ENCODE peak calls at places on chromosomes 11 and 22, in eight cellular contexts. One of them, this sample, is unnamed.

GRCh38 chr22:39593061-39593930 is 22.7 kb downstream of the CACNA1I start:
- DNase-seq in thyroid gland: no peak
- DNase-seq in endodermal cell: no peak
- DNase-seq in fibroblast of lung: peak; percentile 24
- DNase-seq in body of pancreas: no peak
- DNase-seq in heart right ventricle: no peak
- DNase-seq in A549: no peak
- DNase-seq in left ventricle myocardium inferior: no peak
- DNase-seq in this sample: no peak

GRCh38 chr11:13473013-13473722 is 10.1 kb upstream of the BTBD10 start:
- DNase-seq in body of pancreas: no peak
- DNase-seq in thyroid gland: no peak
- DNase-seq in endodermal cell: no peak
- DNase-seq in fibroblast of lung: no peak
- DNase-seq in heart right ventricle: no peak
- DNase-seq in left ventricle myocardium inferior: no peak
- DNase-seq in A549: no peak
- DNase-seq in this sample: no peak

GRCh38 chr11:125797641-125798040 is 9.7 kb downstream of the PATE3 start:
- DNase-seq in thyroid gland: no peak
- DNase-seq in body of pancreas: no peak
- DNase-seq in heart right ventricle: no peak
- DNase-seq in left ventricle myocardium inferior: no peak
- DNase-seq in A549: no peak
- DNase-seq in endodermal cell: peak; percentile 71
- DNase-seq in fibroblast of lung: no peak
- DNase-seq in this sample: no peak

GRCh38 chr11:74989269-74989655 is 529 bp downstream of the NEU3 start:
- DNase-seq in left ventricle myocardium inferior: no peak
- DNase-seq in endodermal cell: no peak
- DNase-seq in thyroid gland: no peak
- DNase-seq in body of pancreas: no peak
- DNase-seq in A549: peak; percentile 10
- DNase-seq in fibroblast of lung: peak; percentile 20
- DNase-seq in heart right ventricle: no peak
- DNase-seq in this sample: no peak

GRCh38 chr11:45995342-45995734 is 72.9 kb downstream of the LARGE2 start:
- DNase-seq in thyroid gland: no peak
- DNase-seq in heart right ventricle: no peak
- DNase-seq in fibroblast of lung: no peak
- DNase-seq in endodermal cell: no peak
- DNase-seq in left ventricle myocardium inferior: no peak
- DNase-seq in A549: no peak
- DNase-seq in body of pancreas: no peak
- DNase-seq in this sample: no peak

GRCh38 chr11:3160252-3161031 is 4.7 kb downstream of the OSBPL5 start:
- DNase-seq in left ventricle myocardium inferior: peak; percentile 90
- DNase-seq in body of pancreas: peak; percentile 83
- DNase-seq in endodermal cell: peak; percentile 97
- DNase-seq in A549: no peak
- DNase-seq in fibroblast of lung: peak; percentile 96
- DNase-seq in heart right ventricle: peak; percentile 87
- DNase-seq in thyroid gland: peak; percentile 90
- DNase-seq in this sample: peak; percentile 14

GRCh38 chr22:25167834-25168601 is 31.6 kb upstream of the CRYBB3 start:
- DNase-seq in endodermal cell: no peak
- DNase-seq in fibroblast of lung: no peak
- DNase-seq in left ventricle myocardium inferior: no peak
- DNase-seq in thyroid gland: no peak
- DNase-seq in heart right ventricle: no peak
- DNase-seq in body of pancreas: no peak
- DNase-seq in A549: no peak
- DNase-seq in this sample: no peak

GRCh38 chr22:21032037-21032842 is at the start of gene SLC7A4:
- DNase-seq in body of pancreas: no peak
- DNase-seq in thyroid gland: no peak
- DNase-seq in fibroblast of lung: no peak
- DNase-seq in endodermal cell: peak; percentile 73
- DNase-seq in left ventricle myocardium inferior: no peak
- DNase-seq in heart right ventricle: no peak
- DNase-seq in A549: no peak
- DNase-seq in this sample: no peak

GRCh38 chr11:66290332-66290629 is 1.3 kb upstream of the YIF1A start:
- DNase-seq in fibroblast of lung: no peak
- DNase-seq in endodermal cell: no peak
- DNase-seq in thyroid gland: no peak
- DNase-seq in body of pancreas: no peak
- DNase-seq in left ventricle myocardium inferior: no peak
- DNase-seq in heart right ventricle: no peak
- DNase-seq in A549: no peak
- DNase-seq in this sample: no peak

GRCh38 chr11:119153049-119153818 is 4.4 kb downstream of the ABCG4 start:
- DNase-seq in thyroid gland: no peak
- DNase-seq in endodermal cell: peak; percentile 78
- DNase-seq in body of pancreas: no peak
- DNase-seq in left ventricle myocardium inferior: no peak
- DNase-seq in A549: no peak
- DNase-seq in fibroblast of lung: no peak
- DNase-seq in heart right ventricle: no peak
- DNase-seq in this sample: no peak

GRCh38 chr22:38465673-38466490 is 2.0 kb upstream of the KDELR3 start:
- DNase-seq in A549: no peak
- DNase-seq in fibroblast of lung: no peak
- DNase-seq in left ventricle myocardium inferior: no peak
- DNase-seq in body of pancreas: no peak
- DNase-seq in thyroid gland: no peak
- DNase-seq in endodermal cell: peak; percentile 65
- DNase-seq in heart right ventricle: no peak
- DNase-seq in this sample: no peak

GRCh38 chr11:93972790-93973189 is 48.4 kb upstream of the HEPHL1 start:
- DNase-seq in heart right ventricle: no peak
- DNase-seq in thyroid gland: no peak
- DNase-seq in endodermal cell: peak; percentile 57
- DNase-seq in left ventricle myocardium inferior: no peak
- DNase-seq in A549: no peak
- DNase-seq in body of pancreas: no peak
- DNase-seq in fibroblast of lung: no peak
- DNase-seq in this sample: no peak

GRCh38 chr22:22787805-22788459 is 99.7 kb upstream of the IGLL5 start:
- DNase-seq in heart right ventricle: peak; percentile 48
- DNase-seq in left ventricle myocardium inferior: peak; percentile 35
- DNase-seq in endodermal cell: peak; percentile 90
- DNase-seq in A549: peak; percentile 39
- DNase-seq in thyroid gland: peak; percentile 47
- DNase-seq in fibroblast of lung: peak; percentile 49
- DNase-seq in body of pancreas: peak; percentile 54
- DNase-seq in this sample: peak; percentile 86

GRCh38 chr11:132126973-132127900 is 756.8 kb downstream of the NTM start:
- DNase-seq in body of pancreas: peak; percentile 52
- DNase-seq in endodermal cell: peak; percentile 78
- DNase-seq in left ventricle myocardium inferior: peak; percentile 28
- DNase-seq in A549: no peak
- DNase-seq in fibroblast of lung: peak; percentile 93
- DNase-seq in heart right ventricle: no peak
- DNase-seq in thyroid gland: peak; percentile 46
- DNase-seq in this sample: no peak
- TF ChIP-seq CTCF in body of pancreas: peak; percentile 32
- TF ChIP-seq CTCF in endodermal cell: peak; percentile 77
- TF ChIP-seq CTCF in left ventricle myocardium inferior: peak; percentile 59
- TF ChIP-seq CTCF in A549: no peak
- TF ChIP-seq CTCF in fibroblast of lung: peak; percentile 80
- TF ChIP-seq CTCF in heart right ventricle: peak; percentile 66
- TF ChIP-seq CTCF in thyroid gland: peak; percentile 50
- TF ChIP-seq CTCF in this sample: peak; percentile 22

GRCh38 chr11:48177661-48178060 is 38.9 kb upstream of the OR4B1 start:
- DNase-seq in heart right ventricle: no peak
- DNase-seq in left ventricle myocardium inferior: no peak
- DNase-seq in body of pancreas: no peak
- DNase-seq in endodermal cell: no peak
- DNase-seq in fibroblast of lung: no peak
- DNase-seq in thyroid gland: no peak
- DNase-seq in A549: no peak
- DNase-seq in this sample: no peak
- H3K9me3 ChIP-seq in heart right ventricle: no peaks in the 10 kb centered on the region
- H3K9me3 ChIP-seq in left ventricle myocardium inferior: no peaks in the 10 kb centered on the region
- H3K9me3 ChIP-seq in body of pancreas: no peaks in the 10 kb centered on the region
- H3K9me3 ChIP-seq in endodermal cell: peaks cover 11% of the 10 kb centered on the region
- H3K9me3 ChIP-seq in fibroblast of lung: no peaks in the 10 kb centered on the region
- H3K9me3 ChIP-seq in thyroid gland: no peaks in the 10 kb centered on the region
- H3K9me3 ChIP-seq in A549: no peaks in the 10 kb centered on the region
- H3K9me3 ChIP-seq in this sample: no peaks in the 10 kb centered on the region

DNA sequence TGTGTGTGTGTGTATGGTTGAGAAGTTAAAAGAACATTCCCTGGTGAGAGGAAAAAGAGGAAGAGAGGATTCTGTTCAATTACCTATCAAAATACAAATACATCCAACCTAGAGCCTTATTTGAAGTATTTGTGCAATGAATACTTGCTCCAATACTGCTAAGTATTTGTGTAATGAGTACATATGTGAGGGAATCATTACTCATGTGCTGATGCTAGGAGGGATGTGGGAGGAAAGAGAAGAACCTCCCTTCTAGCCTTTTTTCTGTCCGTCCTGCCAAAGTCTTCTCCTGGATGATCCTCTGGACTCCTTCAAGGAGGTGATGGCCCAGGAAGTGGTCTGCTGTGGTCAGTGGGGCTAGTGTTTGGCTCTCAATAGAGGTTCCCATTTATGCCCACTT is 36.0 kb upstream of the ACCSL start:
- DNase-seq in heart right ventricle: no peak
- DNase-seq in thyroid gland: no peak
- DNase-seq in fibroblast of lung: no peak
- DNase-seq in left ventricle myocardium inferior: no peak
- DNase-seq in A549: no peak
- DNase-seq in endodermal cell: no peak
- DNase-seq in body of pancreas: no peak
- DNase-seq in this sample: no peak
- H3K4me1 ChIP-seq in heart right ventricle: peaks cover 13% of the 10 kb centered on the region
- H3K4me1 ChIP-seq in thyroid gland: no peaks in the 10 kb centered on the region
- H3K4me1 ChIP-seq in fibroblast of lung: peaks cover 21% of the 10 kb centered on the region
- H3K4me1 ChIP-seq in left ventricle myocardium inferior: peaks cover 20% of the 10 kb centered on the region
- H3K4me1 ChIP-seq in A549: peaks cover 15% of the 10 kb centered on the region
- H3K4me1 ChIP-seq in endodermal cell: no peaks in the 10 kb centered on the region
- H3K4me1 ChIP-seq in body of pancreas: no peaks in the 10 kb centered on the region
- H3K4me1 ChIP-seq in this sample: no peaks in the 10 kb centered on the region

DNA sequence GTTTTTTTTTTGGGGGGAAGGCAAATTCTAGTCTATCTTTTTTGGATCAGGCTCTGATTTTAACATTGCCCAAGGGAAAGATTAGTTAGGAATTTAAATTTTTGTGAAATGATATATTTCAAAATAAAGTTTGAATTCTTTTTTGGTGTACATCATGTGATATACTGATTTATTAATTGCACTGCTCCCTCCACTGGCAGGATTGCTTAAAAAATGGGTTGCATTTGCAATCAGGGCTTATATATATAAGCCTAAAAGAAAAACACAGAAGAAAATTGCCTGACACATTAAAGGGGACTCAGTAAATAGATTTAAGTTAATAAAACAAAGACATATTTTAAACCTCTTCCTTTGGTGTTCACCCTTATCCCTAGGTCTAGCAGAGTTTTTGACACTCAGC is 1.2 kb downstream of the DYNC2H1 start:
- DNase-seq in left ventricle myocardium inferior: no peak
- DNase-seq in body of pancreas: no peak
- DNase-seq in thyroid gland: no peak
- DNase-seq in fibroblast of lung: peak; percentile 73
- DNase-seq in heart right ventricle: no peak
- DNase-seq in endodermal cell: no peak
- DNase-seq in A549: peak; percentile 10
- DNase-seq in this sample: no peak
- TF ChIP-seq CTCF in left ventricle myocardium inferior: no peak
- TF ChIP-seq CTCF in body of pancreas: no peak
- TF ChIP-seq CTCF in thyroid gland: no peak
- TF ChIP-seq CTCF in fibroblast of lung: peak; percentile 48
- TF ChIP-seq CTCF in heart right ventricle: peak; percentile 20
- TF ChIP-seq CTCF in endodermal cell: no peak
- TF ChIP-seq CTCF in A549: peak; percentile 19
- TF ChIP-seq CTCF in this sample: no peak

This sample was measured in CD8-positive, alpha-beta T cell.